ENCODE peak calls at places on chromosomes 2 and 18, in eight cellular contexts. P is HCT116, H is heart right ventricle, J is spleen, S is upper lobe of right lung, B is PC-9, A is cardiac muscle cell, F is ovary. X is an unnamed sample.

GRCh38 chr2:240632291-240632670 is 7.0 kb downstream of the GPR35 start:
- DNase-seq in P (no peak), H (no peak), J (no peak), S (peak; percentile 50), B (no peak), A (no peak), F (no peak), X (no peak)

GRCh38 chr2:234974501-234975385 is 22.9 kb downstream of the SH3BP4 start:
- DNase-seq in P (no peak), H (no peak), J (no peak), S (no peak), B (no peak), A (peak; percentile 77), F (no peak), X (no peak)

GRCh38 chr18:62071071-62071470 is 115.8 kb downstream of the PIGN start:
- DNase-seq in P (no peak), H (no peak), J (no peak), S (no peak), B (no peak), A (no peak), F (no peak), X (no peak)

GRCh38 chr2:26610504-26611335 is 30.4 kb downstream of the CIB4 start:
- DNase-seq in P (no peak), H (no peak), J (peak; percentile 57), S (peak; percentile 40), B (no peak), A (no peak), F (no peak), X (no peak)

GRCh38 chr18:32349728-32350395 is 120.8 kb downstream of the GAREM1 start:
- DNase-seq in P (peak; percentile 91), H (no peak), J (no peak), S (no peak), B (peak; percentile 51), A (peak; percentile 98), F (peak; percentile 52), X (no peak)

GRCh38 chr2:38013158-38013752 is 62.7 kb downstream of the CYP1B1 start:
- DNase-seq in P (no peak), H (no peak), J (no peak), S (no peak), B (no peak), A (peak; percentile 30), F (no peak), X (no peak)

GRCh38 chr18:74171910-74172606 is 23.7 kb downstream of the TIMM21 start:
- DNase-seq in P (no peak), H (no peak), J (no peak), S (no peak), B (no peak), A (peak; percentile 6), F (no peak), X (no peak)

GRCh38 chr2:11103984-11104793 is 51.1 kb upstream of the SLC66A3 start:
- DNase-seq in P (no peak), H (no peak), J (no peak), S (peak; percentile 34), B (no peak), A (no peak), F (no peak), X (no peak)

GRCh38 chr2:207501797-207502196 is 28.0 kb upstream of the CREB1 start:
- DNase-seq in P (no peak), H (no peak), J (no peak), S (no peak), B (no peak), A (no peak), F (no peak), X (no peak)

GRCh38 chr2:199160677-199161465 is 296.9 kb downstream of the SATB2 start:
- DNase-seq in P (no peak), H (no peak), J (no peak), S (no peak), B (no peak), A (peak; percentile 55), F (no peak), X (no peak)

GRCh38 chr2:13543550-13543949 is 826.8 kb downstream of the TRIB2 start:
- DNase-seq in P (no peak), H (no peak), J (no peak), S (no peak), B (no peak), A (no peak), F (no peak), X (no peak)

GRCh38 chr2:207528980-207529329 is 807 bp upstream of the CREB1 start:
- DNase-seq in P (no peak), H (no peak), J (no peak), S (no peak), B (peak; percentile 14), A (peak; percentile 50), F (no peak), X (no peak)

GRCh38 chr2:105576440-105577241 is 168.1 kb upstream of the NCK2 start:
- DNase-seq in P (peak; percentile 16), H (peak; percentile 47), J (no peak), S (no peak), B (no peak), A (peak; percentile 85), F (peak; percentile 58), X (no peak)

GRCh38 chr2:234694244-234695013 is 197.5 kb upstream of the ARL4C start:
- DNase-seq in P (peak; percentile 60), H (no peak), J (no peak), S (no peak), B (peak; percentile 66), A (peak; percentile 40), F (no peak), X (no peak)

GRCh38 chr2:201093573-201093972 is 21.8 kb downstream of the NDUFB3 start:
- DNase-seq in P (no peak), H (no peak), J (no peak), S (no peak), B (no peak), A (peak; percentile 54), F (no peak), X (no peak)

GRCh38 chr18:34661464-34662087 is 48.5 kb upstream of the DTNA start:
- DNase-seq in P (peak; percentile 33), H (no peak), J (no peak), S (no peak), B (no peak), A (peak; percentile 62), F (no peak), X (peak; percentile 30)

GRCh38 chr2:217370391-217370790 is 510.5 kb upstream of the TNP1 start:
- DNase-seq in P (peak; percentile 4), H (no peak), J (no peak), S (no peak), B (peak; percentile 32), A (peak; percentile 28), F (no peak), X (no peak)

GRCh38 chr2:151052850-151053660 is 208.6 kb downstream of the RBM43 start:
- DNase-seq in P (no peak), H (no peak), J (no peak), S (no peak), B (no peak), A (no peak), F (no peak), X (no peak)

GRCh38 chr18:44341759-44342158 is 338.9 kb upstream of the SETBP1 start:
- DNase-seq in P (no peak), H (no peak), J (no peak), S (peak; percentile 49), B (peak; percentile 67), A (no peak), F (no peak), X (no peak)
- H3K9me3 ChIP-seq in P (peaks cover 11% of the 10 kb centered on the region), H (no peaks in the 10 kb centered on the region), J (peaks cover 26% of the 10 kb centered on the region), S (peaks cover 13% of the 10 kb centered on the region), B (peaks cover 10% of the 10 kb centered on the region), A (no peaks in the 10 kb centered on the region), F (no peaks in the 10 kb centered on the region), X (no peaks in the 10 kb centered on the region)

GRCh38 chr2:131646669-131647297 is 119.1 kb downstream of the CCDC74A start:
- DNase-seq in P (no peak), H (no peak), J (no peak), S (no peak), B (no peak), A (peak; percentile 33), F (no peak), X (no peak)
- H3K4me3 ChIP-seq in P (no peak overlapping the region), H (peak overlapping the region; percentile 43), J (no peak overlapping the region), S (no peak overlapping the region), B (no peak overlapping the region), A (no peak overlapping the region), F (no peak overlapping the region), X (no peak overlapping the region)

GRCh38 chr2:177554365-177554764 is 161.8 kb downstream of the AGPS start:
- DNase-seq in P (no peak), H (no peak), J (no peak), S (no peak), B (no peak), A (no peak), F (no peak), X (no peak)

GRCh38 chr2:177556134-177556533 is 163.6 kb downstream of the AGPS start:
- DNase-seq in P (no peak), H (no peak), J (no peak), S (no peak), B (no peak), A (no peak), F (no peak), X (no peak)

GRCh38 chr2:177552414-177553175 is 160.0 kb downstream of the AGPS start:
- DNase-seq in P (peak; percentile 70), H (peak; percentile 86), J (peak; percentile 96), S (peak; percentile 95), B (peak; percentile 93), A (peak; percentile 92), F (peak; percentile 90), X (peak; percentile 91)

GRCh38 chr2:177551989-177552413 is 159.4 kb downstream of the AGPS start:
- DNase-seq in P (no peak), H (peak; percentile 64), J (no peak), S (no peak), B (peak; percentile 7), A (peak; percentile 51), F (no peak), X (no peak)

DNA sequence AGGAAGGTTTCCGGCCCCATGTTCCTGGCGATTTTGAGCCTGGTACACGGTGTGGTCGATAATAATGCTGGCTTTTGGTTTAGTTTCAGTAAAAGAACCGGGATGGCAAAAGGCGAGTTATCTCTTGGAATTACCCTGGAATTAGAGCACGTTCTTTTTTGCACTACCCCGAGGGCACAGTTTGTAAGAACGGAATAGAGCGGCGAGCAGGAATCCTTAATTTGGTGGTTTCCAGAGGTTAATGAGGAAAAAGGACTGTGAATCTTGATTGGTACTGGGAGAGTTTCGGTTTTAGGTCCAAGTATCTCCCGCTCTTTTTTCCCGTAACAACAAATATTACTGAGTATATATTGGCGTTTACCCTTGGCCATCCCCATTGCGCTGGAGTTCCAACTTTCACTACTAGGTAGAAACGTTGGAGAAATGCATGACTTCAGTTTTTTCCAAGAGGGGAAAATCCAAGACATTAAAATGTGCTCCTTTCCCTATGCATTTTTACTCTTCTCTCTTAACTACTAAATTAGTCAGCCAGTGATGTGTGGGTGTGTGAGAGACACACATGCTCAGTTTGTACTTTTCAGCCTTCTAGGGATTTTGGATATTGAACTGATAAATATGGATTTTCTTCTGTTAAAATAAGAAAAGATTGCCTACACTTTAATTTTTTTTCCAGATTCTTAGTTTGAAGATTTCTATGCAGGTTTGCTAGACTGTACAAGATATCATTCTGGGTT is 160.8 kb downstream of the AGPS start:
- DNase-seq in P (no peak), H (no peak), J (no peak), S (no peak), B (no peak), A (peak; percentile 27), F (no peak), X (no peak)
- TF ChIP-seq CTCF in P (no peak), H (no peak), J (no peak), S (no peak), B (no peak), A (no peak), F (no peak), X (no peak)

DNA sequence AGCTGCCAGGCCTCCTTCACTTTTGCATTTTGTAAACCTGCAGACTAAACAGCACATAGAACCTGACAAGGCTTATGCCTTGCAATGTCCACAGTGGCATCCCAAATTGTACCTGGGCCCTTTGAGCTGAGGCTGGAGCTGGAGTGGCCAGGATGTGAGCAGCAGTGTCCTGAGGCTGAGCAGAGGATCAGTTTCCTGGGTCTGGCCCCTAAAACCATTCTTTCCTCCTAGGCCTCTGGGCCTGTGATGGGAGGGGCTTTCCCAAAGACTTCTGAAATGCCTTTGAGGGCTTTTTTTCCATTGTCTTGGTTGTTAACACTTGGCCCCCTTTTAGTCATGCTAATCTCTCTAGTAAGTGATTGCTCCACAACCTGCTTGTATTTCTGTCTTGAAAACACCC is 32.8 kb downstream of the FSIP2 start:
- DNase-seq in P (no peak), H (no peak), J (no peak), S (no peak), B (no peak), A (no peak), F (no peak), X (no peak)
- H3K9me3 ChIP-seq in P (peaks cover 6% of the 10 kb centered on the region), H (peaks cover 8% of the 10 kb centered on the region), J (peaks cover 77% of the 10 kb centered on the region), S (peaks cover 23% of the 10 kb centered on the region), B (no peaks in the 10 kb centered on the region), A (no peaks in the 10 kb centered on the region), F (peaks cover 4% of the 10 kb centered on the region), X (peaks cover 17% of the 10 kb centered on the region)